ENCODE peak calls at places on chromosome 12, in eight cellular contexts. U is effector memory CD4-positive, alpha-beta T cell; M is posterior vena cava; T is AG04450; Q is activated B cell treated with CpG ODN at 0.5 μM for 24 hours; G is uterus; F is left cardiac atrium; L is NAMALWA. B is an unnamed sample.

GRCh38 chr12:95989504-95990123 is 6.5 kb downstream of the HAL start:
- DNase-seq in U (no peak), M (no peak), T (no peak), Q (no peak), G (no peak), F (no peak), L (no peak), B (no peak)

GRCh38 chr12:82723093-82723492 is 36.4 kb downstream of the TMTC2 start:
- DNase-seq in U (no peak), M (no peak), T (no peak), Q (no peak), G (no peak), F (no peak), L (no peak), B (no peak)

GRCh38 chr12:50555471-50555885 is 50.7 kb downstream of the DIP2B start:
- DNase-seq in U (no peak), M (no peak), T (no peak), Q (no peak), G (no peak), F (no peak), L (no peak), B (no peak)

GRCh38 chr12:130708648-130709047 is 7.5 kb downstream of the RIMBP2 start:
- DNase-seq in U (no peak), M (peak), T (no peak), Q (no peak), G (no peak), F (no peak), L (no peak), B (no peak)

GRCh38 chr12:52435659-52435999 is 1.5 kb upstream of the KRT75 start:
- DNase-seq in U (no peak), M (no peak), T (no peak), Q (no peak), G (no peak), F (no peak), L (no peak), B (no peak)

GRCh38 chr12:48991247-48992050 is 7.7 kb downstream of the DDN start:
- DNase-seq in U (no peak), M (peak), T (no peak), Q (no peak), G (no peak), F (no peak), L (no peak), B (no peak)

GRCh38 chr12:104583311-104583710 is 126.6 kb downstream of the CHST11 start:
- DNase-seq in U (no peak), M (no peak), T (no peak), Q (no peak), G (no peak), F (no peak), L (peak), B (no peak)

GRCh38 chr12:53128780-53129747 is 25.8 kb downstream of the SOAT2 start:
- DNase-seq in U (no peak), M (no peak), T (no peak), Q (no peak), G (no peak), F (no peak), L (no peak), B (no peak)

GRCh38 chr12:116194935-116195431 is 82.5 kb downstream of the MED13L start:
- DNase-seq in U (peak), M (no peak), T (no peak), Q (peak), G (no peak), F (no peak), L (peak), B (no peak)

B was measured in right cardiac atrium.